ENCODE peak calls at places on chromosome 17, in nine cellular contexts. P is EL, M is HT1080, D is sigmoid colon, E is RCC 7860, U is fibroblast of villous mesenchyme, G is non-pigmented ciliary epithelial cell, W is iris pigment epithelial cell, O is GM12865. J is an unnamed sample.

GRCh38 chr17:79746955-79747507 is 16.3 kb downstream of the ENPP7 start:
- DNase-seq in O (no peak), P (no peak), U (no peak), G (no peak), E (no peak), W (no peak), M (no peak), D (no peak), J (no peak)

GRCh38 chr17:1270210-1271019 is at the start of gene BHLHA9:
- DNase-seq in M (no peak), D (no peak), E (no peak), U (no peak), G (no peak), P (no peak), W (peak), O (no peak), J (peak)

GRCh38 chr17:14838567-14838966 is 426.6 kb downstream of the PMP22 start:
- DNase-seq in P (peak), M (no peak), O (no peak), W (peak), D (no peak), G (no peak), U (no peak), E (no peak), J (no peak)

GRCh38 chr17:69434164-69434579 is 19.7 kb downstream of the MAP2K6 start:
- DNase-seq in M (no peak), W (peak), U (no peak), O (no peak), G (no peak), D (no peak), P (peak), E (peak), J (no peak)

GRCh38 chr17:33302394-33302793 is 9.3 kb upstream of the ASIC2 start:
- DNase-seq in P (no peak), M (no peak), O (no peak), G (no peak), W (no peak), D (no peak), E (no peak), U (peak), J (no peak)

GRCh38 chr17:12959441-12959840 is 58.4 kb downstream of the ELAC2 start:
- DNase-seq in O (no peak), M (peak), P (peak), G (no peak), W (peak), E (peak), D (no peak), U (peak), J (no peak)

GRCh38 chr17:70563301-70563820 is 394.0 kb downstream of the KCNJ2 start:
- DNase-seq in E (no peak), G (no peak), W (peak), P (peak), M (no peak), U (no peak), O (no peak), D (no peak), J (no peak)

GRCh38 chr17:50026901-50027638 is 28.8 kb upstream of the ITGA3 start:
- DNase-seq in E (peak), G (no peak), D (peak), W (peak), U (peak), P (peak), O (peak), M (peak), J (peak)

GRCh38 chr17:50364061-50364458 is 8.9 kb downstream of the MRPL27 start:
- DNase-seq in G (no peak), D (peak), M (no peak), U (no peak), P (no peak), W (no peak), E (no peak), O (no peak), J (no peak)

GRCh38 chr17:43405861-43406260 is 7.1 kb downstream of the ARL4D start:
- DNase-seq in U (no peak), D (no peak), G (no peak), O (no peak), P (peak), E (no peak), W (no peak), M (no peak), J (no peak)

GRCh38 chr17:66240630-66241029 is 11.4 kb upstream of the APOH start:
- DNase-seq in U (peak), E (peak), M (peak), G (no peak), P (peak), W (no peak), O (no peak), D (no peak), J (no peak)

GRCh38 chr17:58997756-58998553 is 108.7 kb downstream of the TRIM37 start:
- DNase-seq in P (no peak), W (peak), O (no peak), E (no peak), M (no peak), U (peak), G (no peak), D (no peak), J (no peak)

GRCh38 chr17:34398990-34399389 is 36.0 kb upstream of the CCL1 start:
- DNase-seq in U (no peak), P (no peak), G (no peak), O (peak), W (no peak), E (no peak), M (no peak), D (no peak), J (no peak)

GRCh38 chr17:16922386-16923096 is 49.4 kb downstream of the TNFRSF13B start:
- DNase-seq in D (no peak), E (peak), P (no peak), O (no peak), G (no peak), W (peak), M (no peak), U (no peak), J (peak)

GRCh38 chr17:44348234-44348987 is 3.3 kb downstream of the GRN start:
- DNase-seq in G (no peak), W (peak), E (peak), D (no peak), M (peak), U (no peak), O (peak), P (peak), J (peak)

GRCh38 chr17:42288985-42289862 is 926 bp downstream of the STAT5A start:
- DNase-seq in O (peak), W (no peak), G (no peak), M (no peak), E (no peak), D (peak), P (no peak), U (no peak), J (peak)

GRCh38 chr17:9612016-9612415 is 33.3 kb upstream of the USP43 start:
- DNase-seq in D (no peak), G (no peak), U (no peak), W (no peak), E (peak), O (no peak), M (peak), P (no peak), J (no peak)